ENCODE peak calls at places on chromosome 11, in seven cellular contexts. T is lung, S is Peyer's patch, U is AG04450, M is AG04449, P is stomach, I is upper lobe of right lung. O is an unnamed sample.

GRCh38 chr11:76604081-76604601 is 66.4 kb downstream of the LRRC32 start:
- DNase-seq in U (no peak), I (no peak), M (no peak), S (peak), T (no peak), P (no peak), O (no peak)

GRCh38 chr11:75272821-75273301 is 32.3 kb downstream of the TPBGL start:
- DNase-seq in T (no peak), U (no peak), P (no peak), M (no peak), S (peak), I (peak), O (no peak)

GRCh38 chr11:119403021-119403420 is 20.0 kb downstream of the THY1 start:
- DNase-seq in U (no peak), I (no peak), T (no peak), S (no peak), M (no peak), P (no peak), O (no peak)

GRCh38 chr11:103594283-103594682 is 442.2 kb upstream of the DDI1 start:
- DNase-seq in P (no peak), U (no peak), M (no peak), I (no peak), T (no peak), S (no peak), O (no peak)

GRCh38 chr11:70826950-70827349 is 425.4 kb downstream of the SHANK2 start:
- DNase-seq in S (no peak), T (no peak), I (no peak), M (no peak), U (no peak), P (no peak), O (no peak)

GRCh38 chr11:61587951-61588695 is 7.2 kb upstream of the SYT7 start:
- DNase-seq in S (peak), P (peak), U (no peak), M (no peak), I (peak), T (peak), O (no peak)

GRCh38 chr11:130945945-130946344 is 29.7 kb upstream of the SNX19 start:
- DNase-seq in M (peak), S (no peak), U (peak), P (no peak), I (no peak), T (peak), O (peak)

GRCh38 chr11:27331984-27332383 is 31.0 kb downstream of the CCDC34 start:
- DNase-seq in T (no peak), U (no peak), P (no peak), M (no peak), I (no peak), S (no peak), O (no peak)

GRCh38 chr11:43943931-43944751 is 1.7 kb downstream of the C11orf96 start:
- DNase-seq in I (peak), U (no peak), S (peak), P (no peak), T (no peak), M (no peak), O (no peak)

DNA sequence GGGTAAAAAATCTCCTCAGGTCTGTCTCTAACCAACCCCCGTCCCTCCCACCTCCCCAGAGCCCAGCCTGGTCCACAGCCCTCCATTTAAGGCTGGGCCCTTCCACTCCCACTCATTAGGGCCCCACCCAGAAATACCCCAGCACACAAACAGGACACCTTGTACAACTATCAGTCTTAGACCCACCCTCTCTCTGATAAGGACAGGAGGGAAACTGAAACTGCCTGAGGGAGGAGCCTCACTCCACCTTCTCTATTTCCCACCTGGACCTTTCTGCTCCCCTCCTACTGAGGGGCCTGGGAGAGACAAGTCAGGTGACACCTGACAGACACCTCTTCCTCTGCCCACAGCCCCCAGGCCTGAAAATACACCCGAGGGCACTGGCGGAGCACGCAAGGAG is 90.2 kb downstream of the PLEKHA7 start:
- DNase-seq in S (peak), U (no peak), T (no peak), P (peak), I (no peak), M (no peak), O (no peak)
- H3K4me3 ChIP-seq in S (peak), U (no peak), T (no peak), P (no peak), I (peak), M (no peak), O (no peak)

GRCh38 chr11:111301004-111301839 is 2.9 kb downstream of the POU2AF3 start:
- DNase-seq in M (no peak), U (no peak), T (no peak), S (no peak), I (no peak), P (peak), O (no peak)
- H3K4me3 ChIP-seq in M (no peak), U (no peak), T (no peak), S (no peak), I (no peak), P (no peak), O (no peak)

GRCh38 chr11:45665933-45666647 is 668 bp upstream of the CHST1 start:
- DNase-seq in S (no peak), I (no peak), P (no peak), M (no peak), U (no peak), T (no peak), O (no peak)
- H3K4me3 ChIP-seq in S (peak), I (peak), P (peak), M (no peak), U (no peak), T (no peak), O (peak)

GRCh38 chr11:65428578-65429068 is 6.0 kb downstream of the NEAT1 start:
- DNase-seq in P (peak), T (peak), I (peak), S (peak), U (no peak), M (no peak), O (no peak)
- H3K4me3 ChIP-seq in P (peak), T (no peak), I (peak), S (peak), U (peak), M (peak), O (peak)

GRCh38 chr11:81497202-81497804 is 1236.4 kb downstream of the FAM181B start:
- DNase-seq in I (no peak), P (no peak), T (no peak), M (no peak), U (peak), S (no peak), O (no peak)
- H3K4me3 ChIP-seq in I (no peak), P (no peak), T (no peak), M (no peak), U (no peak), S (no peak), O (no peak)

GRCh38 chr11:96156379-96156722 is 186.6 kb downstream of the MAML2 start:
- DNase-seq in S (no peak), U (no peak), I (no peak), T (no peak), P (no peak), M (no peak), O (no peak)
- H3K4me3 ChIP-seq in S (no peak), U (peak), I (no peak), T (no peak), P (no peak), M (peak), O (no peak)

DNA sequence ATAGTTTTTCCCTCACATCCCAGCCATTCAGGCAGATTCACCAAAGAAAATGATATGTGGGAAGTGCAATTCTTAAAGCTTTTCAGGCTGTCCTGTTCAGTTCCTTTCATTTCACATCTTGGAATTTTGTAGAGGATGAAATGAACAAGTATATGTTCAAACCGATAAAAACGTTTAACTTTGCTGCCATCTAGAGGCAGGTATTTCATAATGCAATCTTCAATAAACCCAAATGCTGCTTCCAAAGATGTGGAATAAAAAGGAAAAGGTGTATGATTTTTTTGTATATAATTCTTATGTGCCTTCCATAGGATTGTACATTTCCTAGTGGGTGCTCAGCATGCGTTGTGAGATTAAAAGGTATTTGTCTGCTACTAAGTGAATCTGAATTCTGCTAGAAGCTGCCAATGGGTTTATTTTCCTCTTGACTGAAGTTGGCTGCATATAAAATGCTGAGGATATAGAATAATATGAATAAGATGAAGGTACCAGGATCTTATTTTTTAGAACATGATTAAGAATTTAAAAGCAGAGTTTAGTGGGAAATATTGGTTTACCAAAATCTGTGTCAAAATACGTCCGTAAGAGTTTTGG is 199.3 kb downstream of the PGR start:
- DNase-seq in I (no peak), T (no peak), U (no peak), P (no peak), S (no peak), M (peak), O (no peak)
- H3K4me3 ChIP-seq in I (no peak), T (no peak), U (no peak), P (no peak), S (no peak), M (no peak), O (no peak)

O was measured in skeletal muscle cell.